ENCODE peak calls at places on chromosomes 7 and 10, in five cellular contexts. One of them, this sample, is unnamed. For H3K9me3 and H3K36me3, the result is how much of the 10 kb centered on the place peaks cover.

GRCh38 chr10:12774219-12774894 is 227.2 kb downstream of the CCDC3 start:
- DNase-seq in adrenal gland: no peak
- DNase-seq in transverse colon: no peak
- DNase-seq in aorta: no peak
- DNase-seq in tibial nerve: no peak
- DNase-seq in this sample: no peak

GRCh38 chr10:95560288-95561199 is 627 bp downstream of the SORBS1 start:
- DNase-seq in aorta: peak
- DNase-seq in adrenal gland: peak
- DNase-seq in tibial nerve: no peak
- DNase-seq in transverse colon: peak
- DNase-seq in this sample: peak

GRCh38 chr7:94011714-94012353 is 7.7 kb upstream of the BET1 start:
- DNase-seq in aorta: peak
- DNase-seq in tibial nerve: no peak
- DNase-seq in transverse colon: no peak
- DNase-seq in adrenal gland: no peak
- DNase-seq in this sample: no peak

GRCh38 chr10:132994371-132994796 is 52.0 kb upstream of the CFAP46 start:
- DNase-seq in tibial nerve: no peak
- DNase-seq in adrenal gland: no peak
- DNase-seq in aorta: peak
- DNase-seq in transverse colon: no peak
- DNase-seq in this sample: no peak

GRCh38 chr7:20312562-20312961 is 18.1 kb upstream of the ITGB8 start:
- DNase-seq in aorta: no peak
- DNase-seq in transverse colon: no peak
- DNase-seq in adrenal gland: no peak
- DNase-seq in tibial nerve: no peak
- DNase-seq in this sample: no peak

GRCh38 chr7:130888017-130888371 is 154.0 kb upstream of the KLF14 start:
- DNase-seq in adrenal gland: peak
- DNase-seq in transverse colon: no peak
- DNase-seq in aorta: no peak
- DNase-seq in tibial nerve: no peak
- DNase-seq in this sample: no peak

GRCh38 chr10:111824128-111824527 is 359.4 kb downstream of the GPAM start:
- DNase-seq in adrenal gland: no peak
- DNase-seq in aorta: no peak
- DNase-seq in tibial nerve: no peak
- DNase-seq in transverse colon: no peak
- DNase-seq in this sample: peak

GRCh38 chr7:139648617-139648932 is 125.1 kb downstream of the CLEC2L start:
- DNase-seq in tibial nerve: no peak
- DNase-seq in aorta: no peak
- DNase-seq in transverse colon: no peak
- DNase-seq in adrenal gland: no peak
- DNase-seq in this sample: no peak

GRCh38 chr7:128221929-128222403 is 19.1 kb upstream of the LEP start:
- DNase-seq in adrenal gland: peak
- DNase-seq in aorta: no peak
- DNase-seq in tibial nerve: no peak
- DNase-seq in transverse colon: no peak
- DNase-seq in this sample: no peak

GRCh38 chr10:123687758-123688157 is 21.6 kb downstream of the GPR26 start:
- DNase-seq in aorta: no peak
- DNase-seq in tibial nerve: no peak
- DNase-seq in adrenal gland: no peak
- DNase-seq in transverse colon: no peak
- DNase-seq in this sample: no peak

GRCh38 chr10:126598009-126598408 is 72.5 kb downstream of the C10orf90 start:
- DNase-seq in transverse colon: peak
- DNase-seq in aorta: no peak
- DNase-seq in tibial nerve: no peak
- DNase-seq in adrenal gland: no peak
- DNase-seq in this sample: no peak

GRCh38 chr10:61634711-61635110 is 28.0 kb upstream of the CABCOCO1 start:
- DNase-seq in adrenal gland: no peak
- DNase-seq in tibial nerve: no peak
- DNase-seq in transverse colon: no peak
- DNase-seq in aorta: no peak
- DNase-seq in this sample: no peak

GRCh38 chr7:129422727-129423126 is 11.5 kb upstream of the STRIP2 start:
- DNase-seq in transverse colon: no peak
- DNase-seq in tibial nerve: no peak
- DNase-seq in aorta: no peak
- DNase-seq in adrenal gland: no peak
- DNase-seq in this sample: no peak

GRCh38 chr7:80307251-80307856 is 172.7 kb downstream of the GNAI1 start:
- DNase-seq in adrenal gland: no peak
- DNase-seq in tibial nerve: no peak
- DNase-seq in aorta: no peak
- DNase-seq in transverse colon: no peak
- DNase-seq in this sample: no peak

GRCh38 chr10:132575320-132576201 is 38.0 kb downstream of the INPP5A start:
- DNase-seq in aorta: no peak
- DNase-seq in tibial nerve: no peak
- DNase-seq in adrenal gland: no peak
- DNase-seq in transverse colon: no peak
- DNase-seq in this sample: no peak

GRCh38 chr10:99984201-99984600 is 25.5 kb downstream of the DNMBP start:
- DNase-seq in adrenal gland: no peak
- DNase-seq in tibial nerve: no peak
- DNase-seq in transverse colon: no peak
- DNase-seq in aorta: no peak
- DNase-seq in this sample: no peak

GRCh38 chr10:631266-631665 is 58.2 kb downstream of the DIP2C start:
- DNase-seq in transverse colon: no peak
- DNase-seq in adrenal gland: no peak
- DNase-seq in tibial nerve: no peak
- DNase-seq in aorta: peak
- DNase-seq in this sample: no peak

GRCh38 chr7:80882213-80882801 is 36.5 kb downstream of the SEMA3C start:
- DNase-seq in aorta: no peak
- DNase-seq in tibial nerve: no peak
- DNase-seq in transverse colon: no peak
- DNase-seq in adrenal gland: no peak
- DNase-seq in this sample: no peak

GRCh38 chr7:39587393-39587792 is 21.2 kb downstream of the YAE1 start:
- DNase-seq in transverse colon: no peak
- DNase-seq in adrenal gland: no peak
- DNase-seq in aorta: no peak
- DNase-seq in tibial nerve: no peak
- DNase-seq in this sample: no peak

GRCh38 chr10:68301790-68302502 is 29.9 kb upstream of the HNRNPH3 start:
- DNase-seq in transverse colon: no peak
- DNase-seq in tibial nerve: no peak
- DNase-seq in adrenal gland: no peak
- DNase-seq in aorta: no peak
- DNase-seq in this sample: no peak

GRCh38 chr7:77866791-77867190 is 68.2 kb downstream of the PHTF2 start:
- DNase-seq in aorta: no peak
- DNase-seq in transverse colon: no peak
- DNase-seq in tibial nerve: no peak
- DNase-seq in adrenal gland: no peak
- DNase-seq in this sample: no peak

GRCh38 chr10:113252650-113253560 is 299.9 kb upstream of the HABP2 start:
- DNase-seq in tibial nerve: no peak
- DNase-seq in aorta: no peak
- DNase-seq in adrenal gland: no peak
- DNase-seq in transverse colon: no peak
- DNase-seq in this sample: no peak

GRCh38 chr7:11207565-11207964 is 233.9 kb downstream of the PHF14 start:
- DNase-seq in adrenal gland: no peak
- DNase-seq in aorta: no peak
- DNase-seq in transverse colon: no peak
- DNase-seq in tibial nerve: no peak
- DNase-seq in this sample: no peak

GRCh38 chr7:132655071-132655761 is 78.9 kb upstream of the PLXNA4 start:
- DNase-seq in adrenal gland: peak
- DNase-seq in transverse colon: peak
- DNase-seq in tibial nerve: peak
- DNase-seq in aorta: peak
- DNase-seq in this sample: peak

GRCh38 chr7:135976312-135977019 is 693 bp downstream of the MTPN start:
- DNase-seq in adrenal gland: no peak
- DNase-seq in aorta: no peak
- DNase-seq in tibial nerve: no peak
- DNase-seq in transverse colon: peak
- DNase-seq in this sample: no peak

GRCh38 chr10:51301644-51302043 is 227.4 kb downstream of the PRKG1 start:
- DNase-seq in aorta: no peak
- DNase-seq in tibial nerve: no peak
- DNase-seq in adrenal gland: peak
- DNase-seq in transverse colon: no peak
- DNase-seq in this sample: no peak

GRCh38 chr10:25076501-25077197 is 60.2 kb downstream of the THNSL1 start:
- DNase-seq in adrenal gland: no peak
- DNase-seq in tibial nerve: no peak
- DNase-seq in transverse colon: no peak
- DNase-seq in aorta: no peak
- DNase-seq in this sample: no peak

GRCh38 chr10:7302393-7303054 is 108.3 kb downstream of the SFMBT2 start:
- DNase-seq in tibial nerve: no peak
- DNase-seq in transverse colon: no peak
- DNase-seq in aorta: no peak
- DNase-seq in adrenal gland: peak
- DNase-seq in this sample: peak

GRCh38 chr10:68572151-68572550 is 12.0 kb downstream of the TET1 start:
- DNase-seq in transverse colon: no peak
- DNase-seq in aorta: no peak
- DNase-seq in adrenal gland: no peak
- DNase-seq in tibial nerve: no peak
- DNase-seq in this sample: no peak

GRCh38 chr7:101602484-101603241 is 26.4 kb downstream of the MYL10 start:
- DNase-seq in aorta: peak
- DNase-seq in tibial nerve: peak
- DNase-seq in adrenal gland: peak
- DNase-seq in transverse colon: peak
- DNase-seq in this sample: peak

GRCh38 chr7:48139461-48139860 is 31.8 kb upstream of the ABCA13 start:
- DNase-seq in adrenal gland: no peak
- DNase-seq in aorta: no peak
- DNase-seq in tibial nerve: no peak
- DNase-seq in transverse colon: peak
- DNase-seq in this sample: no peak

DNA sequence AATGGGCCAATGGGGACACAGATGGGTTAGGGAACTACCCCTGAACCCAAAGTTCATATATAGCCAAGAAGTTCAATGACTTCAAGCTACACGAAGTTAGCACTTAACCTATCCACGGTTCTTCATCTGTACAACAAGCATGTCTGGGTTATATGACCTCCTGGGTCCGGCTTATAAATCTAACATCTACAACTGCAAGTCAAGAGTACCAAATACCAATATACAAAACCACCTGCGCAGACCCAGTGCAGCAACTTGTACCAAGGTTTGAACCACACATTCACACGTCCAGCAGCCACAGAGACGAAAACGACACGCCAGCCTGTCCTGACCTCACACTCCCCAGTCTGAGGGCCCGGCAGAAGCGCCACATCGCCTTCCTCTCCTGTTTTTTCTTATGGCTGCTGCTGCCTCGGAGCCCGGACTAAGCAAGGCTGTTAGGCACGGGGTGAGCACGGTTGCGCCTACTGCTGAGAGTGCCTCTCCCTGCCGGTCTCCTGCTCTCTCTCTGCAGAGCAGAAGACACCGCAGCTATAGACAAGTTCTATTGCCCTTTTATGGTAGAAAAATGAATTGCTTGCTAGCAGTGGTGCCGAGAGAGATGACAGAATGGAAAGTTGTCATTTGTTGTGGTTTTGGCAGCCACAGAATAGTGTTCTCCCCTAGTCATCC is 86.3 kb downstream of the RNF216 start:
- DNase-seq in tibial nerve: no peak
- DNase-seq in aorta: peak
- DNase-seq in transverse colon: peak
- DNase-seq in adrenal gland: peak
- DNase-seq in this sample: peak
- H3K4me3 ChIP-seq in tibial nerve: no peak
- H3K4me3 ChIP-seq in aorta: peak
- H3K4me3 ChIP-seq in transverse colon: peak
- H3K4me3 ChIP-seq in adrenal gland: no peak
- H3K4me3 ChIP-seq in this sample: peak

DNA sequence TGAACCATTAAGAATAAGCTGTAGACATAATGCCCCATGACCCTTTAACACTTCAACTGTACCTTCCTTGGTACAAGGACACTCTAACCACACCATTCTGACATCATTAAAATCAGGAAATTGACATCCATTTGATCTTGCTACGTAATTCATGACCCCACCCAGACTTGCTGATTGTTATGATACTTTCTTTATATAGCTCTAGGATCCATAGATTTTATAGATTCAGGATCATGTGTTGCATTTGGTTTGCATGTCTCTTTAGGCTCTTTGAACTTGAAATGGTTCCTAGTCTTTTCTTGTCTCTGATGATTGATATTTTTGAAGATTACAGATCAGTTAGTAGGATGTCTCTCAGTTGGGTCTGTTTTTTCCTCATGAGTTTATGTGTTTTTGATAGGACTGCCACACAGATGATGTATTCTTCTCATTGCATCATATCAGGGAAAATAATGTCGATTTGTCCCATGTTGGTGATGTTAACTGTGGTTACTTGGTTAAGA is 13.5 kb downstream of the CCM2 start:
- DNase-seq in tibial nerve: no peak
- DNase-seq in transverse colon: no peak
- DNase-seq in adrenal gland: no peak
- DNase-seq in aorta: no peak
- DNase-seq in this sample: no peak
- H3K9me3 ChIP-seq in tibial nerve: under half
- H3K9me3 ChIP-seq in transverse colon: under half
- H3K9me3 ChIP-seq in adrenal gland: under half
- H3K9me3 ChIP-seq in aorta: under half
- H3K9me3 ChIP-seq in this sample: under half

GRCh38 chr7:149456770-149457421 is 4.0 kb downstream of the ZNF777 start:
- DNase-seq in adrenal gland: no peak
- DNase-seq in tibial nerve: no peak
- DNase-seq in aorta: no peak
- DNase-seq in transverse colon: no peak
- DNase-seq in this sample: no peak

GRCh38 chr7:149455175-149455950 is 5.5 kb downstream of the ZNF777 start:
- DNase-seq in tibial nerve: no peak
- DNase-seq in transverse colon: no peak
- DNase-seq in adrenal gland: no peak
- DNase-seq in aorta: no peak
- DNase-seq in this sample: no peak

GRCh38 chr7:149454006-149454405 is 6.9 kb downstream of the ZNF777 start:
- DNase-seq in transverse colon: no peak
- DNase-seq in aorta: no peak
- DNase-seq in adrenal gland: no peak
- DNase-seq in tibial nerve: no peak
- DNase-seq in this sample: no peak

GRCh38 chr7:149457766-149458165 is 3.1 kb downstream of the ZNF777 start:
- DNase-seq in aorta: no peak
- DNase-seq in adrenal gland: no peak
- DNase-seq in tibial nerve: no peak
- DNase-seq in transverse colon: no peak
- DNase-seq in this sample: no peak

GRCh38 chr7:149454750-149455149 is 6.1 kb downstream of the ZNF777 start:
- DNase-seq in transverse colon: no peak
- DNase-seq in adrenal gland: no peak
- DNase-seq in aorta: no peak
- DNase-seq in tibial nerve: no peak
- DNase-seq in this sample: no peak
- H3K36me3 ChIP-seq in transverse colon: under half
- H3K36me3 ChIP-seq in adrenal gland: under half
- H3K36me3 ChIP-seq in aorta: under half
- H3K36me3 ChIP-seq in tibial nerve: under half
- H3K36me3 ChIP-seq in this sample: under half

GRCh38 chr7:154375956-154376355 is 323.8 kb downstream of the DPP6 start:
- DNase-seq in adrenal gland: no peak
- DNase-seq in transverse colon: no peak
- DNase-seq in tibial nerve: no peak
- DNase-seq in aorta: no peak
- DNase-seq in this sample: no peak
- H3K4me3 ChIP-seq in adrenal gland: no peak
- H3K4me3 ChIP-seq in transverse colon: no peak
- H3K4me3 ChIP-seq in tibial nerve: no peak
- H3K4me3 ChIP-seq in aorta: no peak
- H3K4me3 ChIP-seq in this sample: no peak